ENCODE peak calls at places on chromosome 12, in nine cellular contexts. One of them, this sample, is unnamed.

GRCh38 chr12:121849660-121850059 is 9.0 kb downstream of the HPD start:
- DNase-seq in WERI-Rb-1: no peak
- DNase-seq in coronary artery: no peak
- DNase-seq in DND-41: no peak
- DNase-seq in psoas muscle: no peak
- DNase-seq in neural crest cell: no peak
- DNase-seq in epithelial cell of esophagus: no peak
- DNase-seq in pancreas: no peak
- DNase-seq in progenitor cell of endocrine pancreas: no peak
- DNase-seq in this sample: no peak

GRCh38 chr12:40726366-40726765 is 34.1 kb downstream of the CNTN1 start:
- DNase-seq in WERI-Rb-1: peak
- DNase-seq in coronary artery: no peak
- DNase-seq in DND-41: no peak
- DNase-seq in psoas muscle: no peak
- DNase-seq in neural crest cell: no peak
- DNase-seq in epithelial cell of esophagus: no peak
- DNase-seq in pancreas: no peak
- DNase-seq in progenitor cell of endocrine pancreas: no peak
- DNase-seq in this sample: no peak

GRCh38 chr12:39573971-39574370 is 45.6 kb downstream of the ABCD2 start:
- DNase-seq in WERI-Rb-1: no peak
- DNase-seq in coronary artery: no peak
- DNase-seq in DND-41: no peak
- DNase-seq in psoas muscle: no peak
- DNase-seq in neural crest cell: no peak
- DNase-seq in epithelial cell of esophagus: no peak
- DNase-seq in pancreas: no peak
- DNase-seq in progenitor cell of endocrine pancreas: no peak
- DNase-seq in this sample: no peak

GRCh38 chr12:47779943-47780504 is 7.0 kb downstream of the SLC48A1 start:
- DNase-seq in WERI-Rb-1: no peak
- DNase-seq in coronary artery: no peak
- DNase-seq in DND-41: no peak
- DNase-seq in psoas muscle: no peak
- DNase-seq in neural crest cell: no peak
- DNase-seq in epithelial cell of esophagus: no peak
- DNase-seq in pancreas: peak
- DNase-seq in progenitor cell of endocrine pancreas: no peak
- DNase-seq in this sample: no peak

GRCh38 chr12:123269980-123270379 is 1.7 kb downstream of the CDK2AP1 start:
- DNase-seq in WERI-Rb-1: no peak
- DNase-seq in coronary artery: no peak
- DNase-seq in DND-41: no peak
- DNase-seq in psoas muscle: no peak
- DNase-seq in neural crest cell: peak
- DNase-seq in epithelial cell of esophagus: no peak
- DNase-seq in pancreas: peak
- DNase-seq in progenitor cell of endocrine pancreas: no peak
- DNase-seq in this sample: no peak

GRCh38 chr12:47222960-47223847 is 143.4 kb upstream of the AMIGO2 start:
- DNase-seq in WERI-Rb-1: no peak
- DNase-seq in coronary artery: no peak
- DNase-seq in DND-41: no peak
- DNase-seq in psoas muscle: no peak
- DNase-seq in neural crest cell: no peak
- DNase-seq in epithelial cell of esophagus: no peak
- DNase-seq in pancreas: no peak
- DNase-seq in progenitor cell of endocrine pancreas: no peak
- DNase-seq in this sample: no peak

GRCh38 chr12:111406474-111407370 is 999 bp downstream of the SH2B3 start:
- DNase-seq in WERI-Rb-1: no peak
- DNase-seq in coronary artery: no peak
- DNase-seq in DND-41: peak
- DNase-seq in psoas muscle: peak
- DNase-seq in neural crest cell: no peak
- DNase-seq in epithelial cell of esophagus: no peak
- DNase-seq in pancreas: peak
- DNase-seq in progenitor cell of endocrine pancreas: no peak
- DNase-seq in this sample: no peak

GRCh38 chr12:76259660-76260389 is 88.4 kb downstream of the BBS10 start:
- DNase-seq in WERI-Rb-1: no peak
- DNase-seq in coronary artery: no peak
- DNase-seq in DND-41: no peak
- DNase-seq in psoas muscle: no peak
- DNase-seq in neural crest cell: no peak
- DNase-seq in epithelial cell of esophagus: peak
- DNase-seq in pancreas: no peak
- DNase-seq in progenitor cell of endocrine pancreas: no peak
- DNase-seq in this sample: peak

GRCh38 chr12:127509066-127509778 is 757.7 kb upstream of the TMEM132C start:
- DNase-seq in WERI-Rb-1: no peak
- DNase-seq in coronary artery: no peak
- DNase-seq in DND-41: no peak
- DNase-seq in psoas muscle: no peak
- DNase-seq in neural crest cell: no peak
- DNase-seq in epithelial cell of esophagus: no peak
- DNase-seq in pancreas: no peak
- DNase-seq in progenitor cell of endocrine pancreas: no peak
- DNase-seq in this sample: peak

GRCh38 chr12:101839324-101840283 is 8.8 kb upstream of the GNPTAB start:
- DNase-seq in WERI-Rb-1: peak
- DNase-seq in coronary artery: no peak
- DNase-seq in DND-41: peak
- DNase-seq in psoas muscle: peak
- DNase-seq in neural crest cell: peak
- DNase-seq in epithelial cell of esophagus: peak
- DNase-seq in pancreas: peak
- DNase-seq in progenitor cell of endocrine pancreas: peak
- DNase-seq in this sample: no peak

GRCh38 chr12:87813476-87814234 is 215.5 kb downstream of the C12orf50 start:
- DNase-seq in WERI-Rb-1: no peak
- DNase-seq in coronary artery: no peak
- DNase-seq in DND-41: no peak
- DNase-seq in psoas muscle: no peak
- DNase-seq in neural crest cell: no peak
- DNase-seq in epithelial cell of esophagus: peak
- DNase-seq in pancreas: no peak
- DNase-seq in progenitor cell of endocrine pancreas: no peak
- DNase-seq in this sample: no peak

GRCh38 chr12:74539765-74540526 is 2.3 kb downstream of the ATXN7L3B start:
- DNase-seq in WERI-Rb-1: no peak
- DNase-seq in coronary artery: no peak
- DNase-seq in DND-41: no peak
- DNase-seq in psoas muscle: no peak
- DNase-seq in neural crest cell: no peak
- DNase-seq in epithelial cell of esophagus: no peak
- DNase-seq in pancreas: no peak
- DNase-seq in progenitor cell of endocrine pancreas: no peak
- DNase-seq in this sample: no peak

GRCh38 chr12:14886271-14886670 is 617 bp upstream of the MGP start:
- DNase-seq in WERI-Rb-1: no peak
- DNase-seq in coronary artery: no peak
- DNase-seq in DND-41: no peak
- DNase-seq in psoas muscle: no peak
- DNase-seq in neural crest cell: no peak
- DNase-seq in epithelial cell of esophagus: peak
- DNase-seq in pancreas: no peak
- DNase-seq in progenitor cell of endocrine pancreas: no peak
- DNase-seq in this sample: no peak

GRCh38 chr12:53268009-53268636 is at the start of gene ESPL1:
- DNase-seq in WERI-Rb-1: peak
- DNase-seq in coronary artery: no peak
- DNase-seq in DND-41: peak
- DNase-seq in psoas muscle: peak
- DNase-seq in neural crest cell: peak
- DNase-seq in epithelial cell of esophagus: peak
- DNase-seq in pancreas: peak
- DNase-seq in progenitor cell of endocrine pancreas: peak
- DNase-seq in this sample: no peak

GRCh38 chr12:56007892-56008471 is 10.9 kb downstream of the SUOX start:
- DNase-seq in WERI-Rb-1: no peak
- DNase-seq in coronary artery: no peak
- DNase-seq in DND-41: no peak
- DNase-seq in psoas muscle: no peak
- DNase-seq in neural crest cell: no peak
- DNase-seq in epithelial cell of esophagus: no peak
- DNase-seq in pancreas: no peak
- DNase-seq in progenitor cell of endocrine pancreas: no peak
- DNase-seq in this sample: no peak

GRCh38 chr12:24738436-24738835 is 210.5 kb downstream of the BCAT1 start:
- DNase-seq in WERI-Rb-1: no peak
- DNase-seq in coronary artery: no peak
- DNase-seq in DND-41: no peak
- DNase-seq in psoas muscle: no peak
- DNase-seq in neural crest cell: no peak
- DNase-seq in epithelial cell of esophagus: no peak
- DNase-seq in pancreas: no peak
- DNase-seq in progenitor cell of endocrine pancreas: no peak
- DNase-seq in this sample: no peak

GRCh38 chr12:24707379-24707778 is 241.5 kb downstream of the BCAT1 start:
- DNase-seq in WERI-Rb-1: no peak
- DNase-seq in coronary artery: no peak
- DNase-seq in DND-41: no peak
- DNase-seq in psoas muscle: no peak
- DNase-seq in neural crest cell: no peak
- DNase-seq in epithelial cell of esophagus: peak
- DNase-seq in pancreas: no peak
- DNase-seq in progenitor cell of endocrine pancreas: no peak
- DNase-seq in this sample: no peak

GRCh38 chr12:6828671-6829531 is 694 bp downstream of the P3H3 start:
- DNase-seq in WERI-Rb-1: peak
- DNase-seq in coronary artery: no peak
- DNase-seq in DND-41: no peak
- DNase-seq in psoas muscle: peak
- DNase-seq in neural crest cell: no peak
- DNase-seq in epithelial cell of esophagus: peak
- DNase-seq in pancreas: peak
- DNase-seq in progenitor cell of endocrine pancreas: no peak
- DNase-seq in this sample: no peak

GRCh38 chr12:89179983-89180382 is 172.3 kb downstream of the DUSP6 start:
- DNase-seq in WERI-Rb-1: no peak
- DNase-seq in coronary artery: no peak
- DNase-seq in DND-41: no peak
- DNase-seq in psoas muscle: no peak
- DNase-seq in neural crest cell: no peak
- DNase-seq in epithelial cell of esophagus: peak
- DNase-seq in pancreas: no peak
- DNase-seq in progenitor cell of endocrine pancreas: no peak
- DNase-seq in this sample: no peak

GRCh38 chr12:102522768-102523167 is 42.4 kb upstream of the IGF1 start:
- DNase-seq in WERI-Rb-1: no peak
- DNase-seq in coronary artery: no peak
- DNase-seq in DND-41: no peak
- DNase-seq in psoas muscle: no peak
- DNase-seq in neural crest cell: no peak
- DNase-seq in epithelial cell of esophagus: no peak
- DNase-seq in pancreas: no peak
- DNase-seq in progenitor cell of endocrine pancreas: no peak
- DNase-seq in this sample: no peak

GRCh38 chr12:128531153-128531552 is 264.2 kb downstream of the TMEM132C start:
- DNase-seq in WERI-Rb-1: peak
- DNase-seq in coronary artery: no peak
- DNase-seq in DND-41: no peak
- DNase-seq in psoas muscle: no peak
- DNase-seq in neural crest cell: no peak
- DNase-seq in epithelial cell of esophagus: no peak
- DNase-seq in pancreas: no peak
- DNase-seq in progenitor cell of endocrine pancreas: no peak
- DNase-seq in this sample: no peak
- TF ChIP-seq CTCF in WERI-Rb-1: peak
- TF ChIP-seq CTCF in coronary artery: no peak
- TF ChIP-seq CTCF in DND-41: no peak
- TF ChIP-seq CTCF in psoas muscle: no peak
- TF ChIP-seq CTCF in neural crest cell: peak
- TF ChIP-seq CTCF in epithelial cell of esophagus: no peak
- TF ChIP-seq CTCF in pancreas: no peak
- TF ChIP-seq CTCF in progenitor cell of endocrine pancreas: peak
- TF ChIP-seq CTCF in this sample: no peak

GRCh38 chr12:132157733-132158409 is 13.6 kb downstream of the NOC4L start:
- DNase-seq in WERI-Rb-1: no peak
- DNase-seq in coronary artery: no peak
- DNase-seq in DND-41: no peak
- DNase-seq in psoas muscle: no peak
- DNase-seq in neural crest cell: no peak
- DNase-seq in epithelial cell of esophagus: no peak
- DNase-seq in pancreas: no peak
- DNase-seq in progenitor cell of endocrine pancreas: no peak
- DNase-seq in this sample: no peak
- TF ChIP-seq CTCF in WERI-Rb-1: no peak
- TF ChIP-seq CTCF in coronary artery: no peak
- TF ChIP-seq CTCF in DND-41: no peak
- TF ChIP-seq CTCF in psoas muscle: no peak
- TF ChIP-seq CTCF in neural crest cell: no peak
- TF ChIP-seq CTCF in epithelial cell of esophagus: no peak
- TF ChIP-seq CTCF in pancreas: no peak
- TF ChIP-seq CTCF in progenitor cell of endocrine pancreas: no peak
- TF ChIP-seq CTCF in this sample: no peak

GRCh38 chr12:5689773-5690172 is 255.3 kb downstream of the ANO2 start:
- DNase-seq in WERI-Rb-1: no peak
- DNase-seq in coronary artery: no peak
- DNase-seq in DND-41: no peak
- DNase-seq in psoas muscle: no peak
- DNase-seq in neural crest cell: no peak
- DNase-seq in epithelial cell of esophagus: no peak
- DNase-seq in pancreas: no peak
- DNase-seq in progenitor cell of endocrine pancreas: no peak
- DNase-seq in this sample: no peak
- TF ChIP-seq CTCF in WERI-Rb-1: peak
- TF ChIP-seq CTCF in coronary artery: no peak
- TF ChIP-seq CTCF in DND-41: no peak
- TF ChIP-seq CTCF in psoas muscle: no peak
- TF ChIP-seq CTCF in neural crest cell: peak
- TF ChIP-seq CTCF in epithelial cell of esophagus: no peak
- TF ChIP-seq CTCF in pancreas: no peak
- TF ChIP-seq CTCF in progenitor cell of endocrine pancreas: peak
- TF ChIP-seq CTCF in this sample: peak

DNA sequence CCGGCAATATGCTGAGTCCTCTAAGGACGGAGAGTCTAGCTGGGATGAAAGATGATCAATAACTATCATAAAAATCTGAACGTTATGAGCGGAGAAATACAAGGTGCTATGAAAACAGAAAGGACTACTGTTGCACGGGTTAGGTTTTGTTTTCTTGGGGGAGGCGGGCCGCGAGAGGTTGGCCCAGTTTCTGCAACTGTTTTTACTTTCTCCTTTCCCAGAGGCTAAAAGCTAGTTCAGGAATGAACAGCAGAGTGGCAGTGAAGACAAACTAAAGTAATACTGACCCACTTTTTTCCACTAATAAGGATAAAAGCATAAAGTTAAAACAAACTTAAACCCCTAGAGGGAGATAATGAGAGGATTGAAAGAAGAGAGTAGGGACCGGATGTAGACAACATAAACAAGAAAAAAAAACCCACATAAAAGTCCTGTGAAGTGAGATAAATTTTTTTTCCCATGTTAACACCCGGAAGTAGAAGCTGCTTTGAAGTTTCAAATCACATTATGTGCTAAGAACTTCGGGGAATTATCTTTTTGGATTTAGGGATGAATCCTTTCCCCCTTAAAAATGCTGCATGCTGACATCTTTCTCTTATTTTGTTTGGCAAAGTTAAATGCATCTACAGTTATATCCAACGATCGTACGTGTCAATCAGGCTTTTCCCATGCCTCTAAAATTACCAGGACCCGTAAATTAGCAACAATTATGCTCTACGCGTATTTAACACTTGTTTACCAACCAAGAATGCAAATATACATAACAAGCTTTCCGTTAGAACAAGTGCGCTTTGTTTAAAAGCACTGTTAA is 1.0 kb upstream of the CDK17 start:
- DNase-seq in WERI-Rb-1: no peak
- DNase-seq in coronary artery: no peak
- DNase-seq in DND-41: peak
- DNase-seq in psoas muscle: no peak
- DNase-seq in neural crest cell: no peak
- DNase-seq in epithelial cell of esophagus: peak
- DNase-seq in pancreas: no peak
- DNase-seq in progenitor cell of endocrine pancreas: no peak
- DNase-seq in this sample: peak
- TF ChIP-seq CTCF in WERI-Rb-1: no peak
- TF ChIP-seq CTCF in coronary artery: no peak
- TF ChIP-seq CTCF in DND-41: peak
- TF ChIP-seq CTCF in psoas muscle: peak
- TF ChIP-seq CTCF in neural crest cell: peak
- TF ChIP-seq CTCF in epithelial cell of esophagus: peak
- TF ChIP-seq CTCF in pancreas: no peak
- TF ChIP-seq CTCF in progenitor cell of endocrine pancreas: peak
- TF ChIP-seq CTCF in this sample: no peak